ENCODE peak calls at places on chromosomes 11 and 22, in ten cellular contexts. O is amniotic stem cell; E is mammary epithelial cell; F is endothelial cell; X is body of pancreas; P is left ventricle myocardium inferior; R is RKO; K is type B pancreatic cell; W is naive thymus-derived CD8-positive, alpha-beta T cell; H is HAP-1. B is an unnamed sample.

GRCh38 chr22:35458547-35459422 is 58.8 kb downstream of the MCM5 start:
- DNase-seq in O (no peak), E (no peak), F (no peak), X (no peak), P (no peak), R (no peak), K (no peak), W (no peak), H (no peak), B (no peak)

GRCh38 chr22:36324414-36324813 is 63.4 kb downstream of the MYH9 start:
- DNase-seq in O (no peak), E (no peak), F (no peak), X (no peak), P (no peak), R (no peak), K (no peak), W (no peak), H (no peak), B (no peak)

GRCh38 chr22:35327690-35328471 is 28.2 kb downstream of the TOM1 start:
- DNase-seq in O (no peak), E (no peak), F (no peak), X (no peak), P (no peak), R (no peak), K (no peak), W (no peak), H (no peak), B (no peak)

GRCh38 chr11:47711225-47711624 is 3.9 kb downstream of the AGBL2 start:
- DNase-seq in O (no peak), E (no peak), F (no peak), X (no peak), P (no peak), R (no peak), K (no peak), W (no peak), H (no peak), B (no peak)

GRCh38 chr11:1770528-1770927 is 6.8 kb upstream of the CTSD start:
- DNase-seq in O (no peak), E (peak; percentile 41), F (no peak), X (no peak), P (no peak), R (no peak), K (no peak), W (no peak), H (peak; percentile 1), B (no peak)

GRCh38 chr11:119538748-119539147 is 115.8 kb upstream of the THY1 start:
- DNase-seq in O (no peak), E (no peak), F (no peak), X (no peak), P (no peak), R (no peak), K (peak; percentile 32), W (no peak), H (no peak), B (no peak)

GRCh38 chr11:85558411-85558810 is 68.7 kb downstream of the DLG2 start:
- DNase-seq in O (no peak), E (no peak), F (no peak), X (no peak), P (no peak), R (no peak), K (no peak), W (no peak), H (no peak), B (no peak)

GRCh38 chr11:71269603-71270511 is 17.5 kb upstream of the SHANK2 start:
- DNase-seq in O (no peak), E (no peak), F (no peak), X (no peak), P (no peak), R (no peak), K (peak; percentile 61), W (no peak), H (no peak), B (no peak)

GRCh38 chr11:75262961-75263852 is 22.6 kb downstream of the TPBGL start:
- DNase-seq in O (no peak), E (no peak), F (no peak), X (no peak), P (no peak), R (no peak), K (no peak), W (no peak), H (no peak), B (no peak)

GRCh38 chr11:119990306-119991021 is 147.4 kb downstream of the TRIM29 start:
- DNase-seq in O (no peak), E (no peak), F (no peak), X (peak; percentile 41), P (peak; percentile 58), R (peak; percentile 31), K (no peak), W (no peak), H (no peak), B (no peak)

GRCh38 chr22:45265546-45265945 is 19.2 kb upstream of the UPK3A start:
- DNase-seq in O (no peak), E (no peak), F (no peak), X (no peak), P (no peak), R (no peak), K (no peak), W (no peak), H (no peak), B (no peak)

GRCh38 chr11:111963786-111964385 is 26.7 kb downstream of the DIXDC1 start:
- DNase-seq in O (no peak), E (no peak), F (no peak), X (no peak), P (no peak), R (no peak), K (no peak), W (no peak), H (peak; percentile 37), B (no peak)

GRCh38 chr11:8533332-8533731 is 60.7 kb downstream of the STK33 start:
- DNase-seq in O (no peak), E (peak; percentile 79), F (no peak), X (no peak), P (no peak), R (no peak), K (no peak), W (no peak), H (no peak), B (no peak)

GRCh38 chr11:16831281-16832192 is 93.1 kb downstream of the C11orf58 start:
- DNase-seq in O (no peak), E (no peak), F (no peak), X (no peak), P (no peak), R (no peak), K (no peak), W (no peak), H (no peak), B (no peak)

GRCh38 chr22:48258108-48258705 is 1495.8 kb downstream of the TBC1D22A start:
- DNase-seq in O (no peak), E (no peak), F (no peak), X (no peak), P (no peak), R (no peak), K (no peak), W (no peak), H (no peak), B (no peak)

GRCh38 chr22:22111267-22111751 is 128.7 kb upstream of the TOP3B start:
- DNase-seq in O (no peak), E (peak; percentile 98), F (no peak), X (no peak), P (no peak), R (peak; percentile 50), K (no peak), W (no peak), H (no peak), B (no peak)

GRCh38 chr22:36433318-36434231 is 45.8 kb upstream of the MYH9 start:
- DNase-seq in O (no peak), E (no peak), F (no peak), X (peak; percentile 96), P (no peak), R (no peak), K (no peak), W (no peak), H (no peak), B (no peak)

GRCh38 chr22:44971651-44972362 is 38.0 kb downstream of the PHF21B start:
- DNase-seq in O (no peak), E (no peak), F (no peak), X (no peak), P (no peak), R (no peak), K (no peak), W (no peak), H (no peak), B (no peak)

GRCh38 chr22:44625421-44625760 is 76.6 kb upstream of the PRR5 start:
- DNase-seq in O (no peak), E (no peak), F (no peak), X (no peak), P (no peak), R (no peak), K (no peak), W (no peak), H (no peak), B (no peak)

GRCh38 chr11:117218133-117218915 is 13.5 kb downstream of the PCSK7 start:
- DNase-seq in O (no peak), E (no peak), F (no peak), X (no peak), P (no peak), R (no peak), K (no peak), W (no peak), H (no peak), B (no peak)

GRCh38 chr22:21067901-21068680 is 22.3 kb downstream of the LRRC74B start:
- DNase-seq in O (no peak), E (no peak), F (no peak), X (no peak), P (no peak), R (no peak), K (no peak), W (no peak), H (no peak), B (no peak)

GRCh38 chr22:19933328-19934241 is 8.0 kb upstream of the COMT start:
- DNase-seq in O (no peak), E (no peak), F (no peak), X (no peak), P (no peak), R (no peak), K (no peak), W (no peak), H (no peak), B (no peak)

GRCh38 chr11:62012451-62013265 is 45.2 kb upstream of the FTH1 start:
- DNase-seq in O (no peak), E (peak; percentile 56), F (no peak), X (no peak), P (no peak), R (no peak), K (no peak), W (no peak), H (no peak), B (no peak)

GRCh38 chr11:1299621-1300020 is 9.8 kb downstream of the TOLLIP start:
- DNase-seq in O (no peak), E (no peak), F (no peak), X (peak; percentile 47), P (no peak), R (no peak), K (peak; percentile 68), W (no peak), H (no peak), B (no peak)

GRCh38 chr11:107576497-107577086 is 11.1 kb upstream of the ALKBH8 start:
- DNase-seq in O (peak; percentile 55), E (no peak), F (peak; percentile 61), X (peak; percentile 48), P (no peak), R (peak; percentile 59), K (no peak), W (peak; percentile 13), H (peak; percentile 74), B (peak; percentile 62)

GRCh38 chr11:131809203-131809948 is 439.0 kb downstream of the NTM start:
- DNase-seq in O (no peak), E (peak; percentile 1), F (no peak), X (no peak), P (no peak), R (no peak), K (no peak), W (no peak), H (no peak), B (no peak)

GRCh38 chr11:102345923-102346322 is 1.1 kb upstream of the BIRC2 start:
- DNase-seq in O (peak; percentile 42), E (peak; percentile 88), F (peak; percentile 26), X (no peak), P (no peak), R (peak; percentile 97), K (no peak), W (no peak), H (no peak), B (peak; percentile 84)